ENCODE peak calls at places on chromosomes 3 and 15, in four cellular contexts. B, H, Z and I are unnamed samples.

GRCh38 chr3:191068946-191069813 is 129.9 kb upstream of the OSTN start:
- DNase-seq in B (no peak), H (no peak), Z (no peak), I (no peak)

GRCh38 chr15:67076147-67076843 is 10.9 kb downstream of the SMAD3 start:
- DNase-seq in B (no peak), H (peak), Z (no peak), I (no peak)

GRCh38 chr3:32146669-32147315 is 40.4 kb downstream of the GPD1L start:
- DNase-seq in B (no peak), H (no peak), Z (no peak), I (no peak)

GRCh38 chr3:187105700-187106099 is 33.6 kb downstream of the RPL39L start:
- DNase-seq in B (no peak), H (no peak), Z (no peak), I (no peak)

GRCh38 chr3:150319900-150320299 is 88.2 kb upstream of the TSC22D2 start:
- DNase-seq in B (peak), H (no peak), Z (no peak), I (no peak)

GRCh38 chr3:52487050-52487787 is 7.9 kb upstream of the STAB1 start:
- DNase-seq in B (no peak), H (no peak), Z (no peak), I (no peak)

GRCh38 chr3:141250828-141251227 is 19.2 kb downstream of the PXYLP1 start:
- DNase-seq in B (no peak), H (no peak), Z (no peak), I (no peak)

GRCh38 chr3:51340311-51340829 is 44.7 kb upstream of the MANF start:
- DNase-seq in B (peak), H (no peak), Z (no peak), I (peak)

GRCh38 chr3:14678015-14678503 is 3.1 kb downstream of the C3orf20 start:
- DNase-seq in B (peak), H (no peak), Z (no peak), I (peak)

GRCh38 chr15:46703871-46704637 is 1013.3 kb upstream of the SEMA6D start:
- DNase-seq in B (no peak), H (no peak), Z (peak), I (no peak)

GRCh38 chr15:52558196-52558595 is 10.6 kb downstream of the ARPP19 start:
- DNase-seq in B (no peak), H (no peak), Z (peak), I (no peak)

GRCh38 chr15:37298271-37298670 is 197.9 kb upstream of the MEIS2 start:
- DNase-seq in B (no peak), H (no peak), Z (no peak), I (no peak)
- H2AFZ ChIP-seq in B (no peak), H (no peak), Z (no peak), I (no peak)

DNA sequence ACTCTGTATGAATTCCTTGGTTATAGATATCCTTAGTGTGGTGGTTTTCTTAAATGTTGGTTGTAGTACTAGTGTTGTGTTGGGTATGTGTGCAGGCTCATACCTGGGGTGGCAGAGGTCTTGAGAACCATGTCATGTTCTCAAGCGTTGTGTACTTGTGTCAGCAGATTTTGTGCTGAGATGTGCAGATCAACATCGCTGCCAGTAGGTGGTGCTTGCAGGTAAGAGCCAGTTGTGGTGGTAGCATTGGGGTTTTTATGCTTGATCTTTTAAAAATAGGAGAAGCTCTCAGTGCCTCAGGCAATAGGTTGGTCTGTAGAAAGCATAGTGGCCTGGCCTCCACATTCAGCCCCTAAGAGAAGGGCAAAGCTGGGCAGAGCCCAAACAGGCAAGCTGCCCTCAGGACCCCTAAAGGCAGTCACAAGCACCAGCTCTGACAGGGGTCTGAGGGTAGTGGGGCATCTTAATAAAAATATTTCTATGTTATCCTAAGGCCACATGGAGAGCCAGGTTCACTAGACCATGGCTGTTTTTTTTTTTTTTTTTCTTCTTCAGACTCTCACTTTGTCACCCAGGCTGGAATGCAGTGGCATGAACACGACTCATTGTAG is 164.0 kb downstream of the IL20RB start:
- DNase-seq in B (peak), H (peak), Z (peak), I (peak)
- TF ChIP-seq CREB1 in B (no peak), H (no peak), Z (no peak), I (no peak)

DNA sequence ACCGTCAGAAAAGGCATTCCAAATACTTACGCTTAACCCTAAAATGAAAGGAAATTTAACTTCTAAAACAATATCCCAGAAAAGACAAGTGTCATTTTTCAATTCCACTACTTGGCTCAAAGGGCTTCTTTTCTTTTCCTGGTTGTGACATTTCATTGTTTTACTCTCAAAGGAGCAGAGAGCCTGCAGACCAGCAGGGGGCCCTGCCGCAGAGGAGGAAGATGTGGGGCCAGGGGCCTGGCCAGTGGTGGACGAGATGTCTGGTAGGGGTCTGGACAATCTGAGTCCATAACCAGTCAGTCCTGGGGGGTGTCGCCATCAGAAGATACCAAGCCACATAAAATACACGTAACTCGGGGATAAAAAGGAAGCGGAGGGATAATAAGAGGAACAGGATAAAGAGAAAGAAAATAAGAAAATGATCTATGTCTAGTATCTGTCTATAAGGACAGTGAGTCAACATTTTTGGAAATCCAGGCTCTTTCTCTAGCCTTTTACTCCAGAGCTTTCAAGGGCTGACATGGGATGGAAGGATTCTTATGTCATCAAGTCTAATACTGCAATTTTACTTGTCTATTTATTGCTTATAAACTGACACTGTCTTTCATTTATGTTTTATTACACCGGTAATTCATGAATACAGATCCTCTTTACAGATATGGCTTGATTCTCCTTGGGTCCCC is 54.2 kb upstream of the ARHGEF3 start:
- DNase-seq in B (peak), H (peak), Z (no peak), I (peak)
- TF ChIP-seq JUNB in B (no peak), H (no peak), Z (no peak), I (no peak)

GRCh38 chr3:181488536-181488935 is 223.2 kb upstream of the SOX2 start:
- DNase-seq in B (no peak), H (no peak), Z (no peak), I (no peak)

DNA sequence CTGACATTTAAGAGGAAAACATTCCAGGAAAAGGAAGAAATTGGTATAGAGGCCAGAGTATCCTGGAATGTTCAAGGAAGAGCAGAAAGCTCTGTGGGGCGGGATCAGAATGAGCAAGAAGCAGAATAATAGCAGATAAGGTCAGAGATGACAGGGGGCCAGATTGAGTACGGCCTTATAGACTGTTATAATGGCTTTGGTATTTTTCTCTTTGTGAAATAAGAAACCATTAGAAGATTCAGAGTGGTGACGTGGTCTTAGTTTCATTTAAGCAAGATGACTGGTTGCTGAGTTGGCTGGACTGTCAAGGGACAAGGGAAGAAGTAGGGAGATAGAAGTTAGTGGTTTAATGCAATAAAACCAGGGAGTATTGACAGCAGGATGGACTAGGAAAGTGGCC is 218.3 kb upstream of the SOX2 start:
- DNase-seq in B (no peak), H (no peak), Z (no peak), I (no peak)
- H2AFZ ChIP-seq in B (no peak), H (no peak), Z (no peak), I (peak)

GRCh38 chr15:53716909-53717878 is 42.3 kb downstream of the WDR72 start:
- DNase-seq in B (peak), H (no peak), Z (no peak), I (peak)
- TF ChIP-seq CREB1 in B (no peak), H (no peak), Z (no peak), I (no peak)